ENCODE peak calls at places on chromosomes 7 and 10, in four cellular contexts. One of them, this sample, is unnamed.

GRCh38 chr10:52488606-52489485 is 174.8 kb downstream of the DKK1 start:
- DNase-seq in DMS 273 treated with DMSO at 0.1 percent for 48 hours: no peak
- DNase-seq in transverse colon: no peak
- DNase-seq in MCF 10A: peak; percentile 71
- DNase-seq in this sample: no peak

GRCh38 chr7:20958474-20958873 is 171.8 kb upstream of the SP8 start:
- DNase-seq in transverse colon: no peak
- DNase-seq in DMS 273 treated with DMSO at 0.1 percent for 48 hours: peak; percentile 59
- DNase-seq in MCF 10A: no peak
- DNase-seq in this sample: no peak

GRCh38 chr10:122141821-122142651 is 129.1 kb upstream of the BTBD16 start:
- DNase-seq in DMS 273 treated with DMSO at 0.1 percent for 48 hours: no peak
- DNase-seq in MCF 10A: peak; percentile 36
- DNase-seq in transverse colon: no peak
- DNase-seq in this sample: no peak

GRCh38 chr10:84469470-84469869 is 141.1 kb downstream of the CCSER2 start:
- DNase-seq in transverse colon: no peak
- DNase-seq in MCF 10A: no peak
- DNase-seq in DMS 273 treated with DMSO at 0.1 percent for 48 hours: no peak
- DNase-seq in this sample: no peak

GRCh38 chr7:66146701-66147100 is 32.1 kb downstream of the CRCP start:
- DNase-seq in transverse colon: no peak
- DNase-seq in DMS 273 treated with DMSO at 0.1 percent for 48 hours: peak; percentile 74
- DNase-seq in MCF 10A: no peak
- DNase-seq in this sample: no peak

GRCh38 chr7:125061776-125062397 is 132.3 kb upstream of the POT1 start:
- DNase-seq in MCF 10A: peak; percentile 68
- DNase-seq in transverse colon: no peak
- DNase-seq in DMS 273 treated with DMSO at 0.1 percent for 48 hours: no peak
- DNase-seq in this sample: no peak

GRCh38 chr10:126049741-126050140 is 153.4 kb downstream of the FANK1 start:
- DNase-seq in MCF 10A: no peak
- DNase-seq in DMS 273 treated with DMSO at 0.1 percent for 48 hours: no peak
- DNase-seq in transverse colon: no peak
- DNase-seq in this sample: no peak

GRCh38 chr7:19701471-19701870 is 7.4 kb downstream of the POLR1F start:
- DNase-seq in MCF 10A: no peak
- DNase-seq in DMS 273 treated with DMSO at 0.1 percent for 48 hours: no peak
- DNase-seq in transverse colon: no peak
- DNase-seq in this sample: no peak

GRCh38 chr7:16734148-16734726 is 19.3 kb upstream of the TSPAN13 start:
- DNase-seq in transverse colon: no peak
- DNase-seq in DMS 273 treated with DMSO at 0.1 percent for 48 hours: no peak
- DNase-seq in MCF 10A: peak; percentile 23
- DNase-seq in this sample: no peak

GRCh38 chr10:113709221-113709838 is 29.6 kb downstream of the CASP7 start:
- DNase-seq in DMS 273 treated with DMSO at 0.1 percent for 48 hours: no peak
- DNase-seq in MCF 10A: peak; percentile 43
- DNase-seq in transverse colon: no peak
- DNase-seq in this sample: no peak

GRCh38 chr7:39623312-39624201 is at the start of gene RALA:
- DNase-seq in transverse colon: peak; percentile 95
- DNase-seq in MCF 10A: peak; percentile 90
- DNase-seq in DMS 273 treated with DMSO at 0.1 percent for 48 hours: peak; percentile 76
- DNase-seq in this sample: peak; percentile 92

GRCh38 chr10:113960617-113961260 is 82.9 kb upstream of the ADRB1 start:
- DNase-seq in MCF 10A: peak; percentile 29
- DNase-seq in transverse colon: peak; percentile 83
- DNase-seq in DMS 273 treated with DMSO at 0.1 percent for 48 hours: no peak
- DNase-seq in this sample: peak; percentile 35

GRCh38 chr7:118153551-118154177 is 30.3 kb upstream of the LSM8 start:
- DNase-seq in transverse colon: peak; percentile 12
- DNase-seq in DMS 273 treated with DMSO at 0.1 percent for 48 hours: no peak
- DNase-seq in MCF 10A: peak; percentile 59
- DNase-seq in this sample: peak; percentile 29

GRCh38 chr7:112540839-112541577 is 60.2 kb downstream of the LSMEM1 start:
- DNase-seq in MCF 10A: no peak
- DNase-seq in transverse colon: no peak
- DNase-seq in DMS 273 treated with DMSO at 0.1 percent for 48 hours: no peak
- DNase-seq in this sample: no peak

GRCh38 chr7:129443612-129444011 is 9.4 kb downstream of the STRIP2 start:
- DNase-seq in DMS 273 treated with DMSO at 0.1 percent for 48 hours: no peak
- DNase-seq in transverse colon: no peak
- DNase-seq in MCF 10A: no peak
- DNase-seq in this sample: no peak

GRCh38 chr10:57664815-57665214 is 602.9 kb downstream of the IPMK start:
- DNase-seq in transverse colon: no peak
- DNase-seq in DMS 273 treated with DMSO at 0.1 percent for 48 hours: no peak
- DNase-seq in MCF 10A: no peak
- DNase-seq in this sample: no peak

GRCh38 chr7:91512958-91513357 is 248.7 kb downstream of the FZD1 start:
- DNase-seq in DMS 273 treated with DMSO at 0.1 percent for 48 hours: no peak
- DNase-seq in MCF 10A: no peak
- DNase-seq in transverse colon: no peak
- DNase-seq in this sample: no peak

GRCh38 chr10:69061305-69062161 is 26.4 kb upstream of the SRGN start:
- DNase-seq in DMS 273 treated with DMSO at 0.1 percent for 48 hours: no peak
- DNase-seq in MCF 10A: peak; percentile 95
- DNase-seq in transverse colon: peak; percentile 61
- DNase-seq in this sample: peak; percentile 76

GRCh38 chr10:3427846-3428442 is 255.4 kb upstream of the PITRM1 start:
- DNase-seq in transverse colon: no peak
- DNase-seq in MCF 10A: no peak
- DNase-seq in DMS 273 treated with DMSO at 0.1 percent for 48 hours: no peak
- DNase-seq in this sample: no peak

GRCh38 chr10:3527144-3527543 is 257.9 kb downstream of the KLF6 start:
- DNase-seq in MCF 10A: no peak
- DNase-seq in DMS 273 treated with DMSO at 0.1 percent for 48 hours: no peak
- DNase-seq in transverse colon: no peak
- DNase-seq in this sample: no peak

GRCh38 chr7:54259185-54259584 is 283.0 kb upstream of the VSTM2A start:
- DNase-seq in MCF 10A: no peak
- DNase-seq in DMS 273 treated with DMSO at 0.1 percent for 48 hours: no peak
- DNase-seq in transverse colon: no peak
- DNase-seq in this sample: no peak

GRCh38 chr10:97633921-97634320 is 621 bp upstream of the MORN4 start:
- DNase-seq in transverse colon: peak; percentile 10
- DNase-seq in MCF 10A: peak; percentile 29
- DNase-seq in DMS 273 treated with DMSO at 0.1 percent for 48 hours: no peak
- DNase-seq in this sample: no peak

GRCh38 chr10:23448802-23449570 is 10.1 kb downstream of the OTUD1 start:
- DNase-seq in MCF 10A: no peak
- DNase-seq in DMS 273 treated with DMSO at 0.1 percent for 48 hours: no peak
- DNase-seq in transverse colon: no peak
- DNase-seq in this sample: no peak

GRCh38 chr10:35306852-35307251 is 29.5 kb upstream of the CCNY start:
- DNase-seq in transverse colon: peak; percentile 27
- DNase-seq in MCF 10A: peak; percentile 79
- DNase-seq in DMS 273 treated with DMSO at 0.1 percent for 48 hours: no peak
- DNase-seq in this sample: peak; percentile 56

GRCh38 chr7:33946094-33946699 is 40.9 kb downstream of the BMPER start:
- DNase-seq in transverse colon: no peak
- DNase-seq in DMS 273 treated with DMSO at 0.1 percent for 48 hours: no peak
- DNase-seq in MCF 10A: peak; percentile 38
- DNase-seq in this sample: no peak

GRCh38 chr10:123165445-123166072 is 11.4 kb downstream of the BUB3 start:
- DNase-seq in transverse colon: no peak
- DNase-seq in MCF 10A: no peak
- DNase-seq in DMS 273 treated with DMSO at 0.1 percent for 48 hours: no peak
- DNase-seq in this sample: no peak

GRCh38 chr7:132412435-132412834 is 163.8 kb downstream of the PLXNA4 start:
- DNase-seq in transverse colon: no peak
- DNase-seq in MCF 10A: no peak
- DNase-seq in DMS 273 treated with DMSO at 0.1 percent for 48 hours: peak; percentile 47
- DNase-seq in this sample: no peak

GRCh38 chr7:21393937-21394336 is 33.9 kb upstream of the SP4 start:
- DNase-seq in MCF 10A: no peak
- DNase-seq in transverse colon: no peak
- DNase-seq in DMS 273 treated with DMSO at 0.1 percent for 48 hours: no peak
- DNase-seq in this sample: no peak

GRCh38 chr7:34652784-34653183 is 5.2 kb upstream of the NPSR1 start:
- DNase-seq in MCF 10A: no peak
- DNase-seq in transverse colon: peak; percentile 20
- DNase-seq in DMS 273 treated with DMSO at 0.1 percent for 48 hours: no peak
- DNase-seq in this sample: peak; percentile 63

GRCh38 chr7:157627033-157627432 is 290.2 kb downstream of the DNAJB6 start:
- DNase-seq in transverse colon: no peak
- DNase-seq in DMS 273 treated with DMSO at 0.1 percent for 48 hours: no peak
- DNase-seq in MCF 10A: no peak
- DNase-seq in this sample: no peak

GRCh38 chr7:114765331-114766125 is 156.4 kb upstream of the MDFIC start:
- DNase-seq in transverse colon: no peak
- DNase-seq in DMS 273 treated with DMSO at 0.1 percent for 48 hours: no peak
- DNase-seq in MCF 10A: no peak
- DNase-seq in this sample: no peak

GRCh38 chr7:3159445-3159844 is 115.8 kb upstream of the CARD11 start:
- DNase-seq in DMS 273 treated with DMSO at 0.1 percent for 48 hours: no peak
- DNase-seq in transverse colon: no peak
- DNase-seq in MCF 10A: no peak
- DNase-seq in this sample: peak; percentile 26

GRCh38 chr7:23347682-23348180 is 48.6 kb downstream of the MALSU1 start:
- DNase-seq in MCF 10A: peak; percentile 83
- DNase-seq in DMS 273 treated with DMSO at 0.1 percent for 48 hours: no peak
- DNase-seq in transverse colon: no peak
- DNase-seq in this sample: no peak

GRCh38 chr10:102280397-102281015 is 35.2 kb downstream of the GBF1 start:
- DNase-seq in DMS 273 treated with DMSO at 0.1 percent for 48 hours: peak; percentile 64
- DNase-seq in MCF 10A: no peak
- DNase-seq in transverse colon: no peak
- DNase-seq in this sample: no peak

GRCh38 chr7:137754076-137754851 is 92.5 kb downstream of the DGKI start:
- DNase-seq in transverse colon: no peak
- DNase-seq in DMS 273 treated with DMSO at 0.1 percent for 48 hours: no peak
- DNase-seq in MCF 10A: no peak
- DNase-seq in this sample: no peak

This sample was measured in mucosa of gallbladder.